ENCODE peak calls at places on chromosomes 7 and 10, in six cellular contexts. J, I, O, T, Z and Y are unnamed samples. For H3K4me1, the result is how much of the 10 kb centered on the place peaks cover.

GRCh38 chr10:29757551-29758297 is 123.0 kb upstream of the SVIL start:
- DNase-seq in J (no peak), I (no peak), O (peak), T (no peak), Z (peak), Y (no peak)

GRCh38 chr7:103348452-103348851 is 1.0 kb downstream of the PSMC2 start:
- DNase-seq in J (no peak), I (no peak), O (peak), T (no peak), Z (no peak), Y (no peak)

GRCh38 chr7:25032774-25033743 is 53.1 kb upstream of the OSBPL3 start:
- DNase-seq in J (no peak), I (no peak), O (peak), T (no peak), Z (no peak), Y (no peak)

GRCh38 chr10:31146496-31147219 is 115.0 kb upstream of the ZNF438 start:
- DNase-seq in J (no peak), I (no peak), O (peak), T (peak), Z (peak), Y (no peak)

GRCh38 chr7:48875300-48875916 is 48.9 kb upstream of the CDC14C start:
- DNase-seq in J (peak), I (no peak), O (peak), T (peak), Z (peak), Y (peak)

GRCh38 chr7:106609416-106609815 is 51.5 kb downstream of the CCDC71L start:
- DNase-seq in J (no peak), I (no peak), O (peak), T (no peak), Z (no peak), Y (no peak)

GRCh38 chr10:34032564-34032963 is 698.1 kb upstream of the NRP1 start:
- DNase-seq in J (no peak), I (no peak), O (no peak), T (no peak), Z (no peak), Y (no peak)

GRCh38 chr10:74035324-74035723 is 37.4 kb downstream of the VCL start:
- DNase-seq in J (no peak), I (no peak), O (no peak), T (no peak), Z (no peak), Y (no peak)

GRCh38 chr7:140898794-140899548 is 25.8 kb downstream of the BRAF start:
- DNase-seq in J (no peak), I (no peak), O (peak), T (no peak), Z (no peak), Y (no peak)

GRCh38 chr10:71458387-71458786 is 61.7 kb downstream of the CDH23 start:
- DNase-seq in J (no peak), I (no peak), O (no peak), T (no peak), Z (no peak), Y (no peak)

GRCh38 chr10:5546891-5547683 is 22.3 kb downstream of the CALML3 start:
- DNase-seq in J (no peak), I (peak), O (peak), T (peak), Z (peak), Y (peak)

GRCh38 chr10:43204394-43204942 is 62.4 kb downstream of the RASGEF1A start:
- DNase-seq in J (no peak), I (peak), O (no peak), T (no peak), Z (no peak), Y (no peak)

GRCh38 chr10:24802378-24802777 is 78.7 kb upstream of the ARHGAP21 start:
- DNase-seq in J (no peak), I (no peak), O (no peak), T (no peak), Z (no peak), Y (no peak)

GRCh38 chr10:85851300-85851699 is 515.3 kb downstream of the GRID1 start:
- DNase-seq in J (no peak), I (no peak), O (peak), T (no peak), Z (no peak), Y (no peak)

GRCh38 chr10:53574024-53574423 is 801.4 kb upstream of the MBL2 start:
- DNase-seq in J (no peak), I (no peak), O (no peak), T (no peak), Z (no peak), Y (no peak)

GRCh38 chr10:6542999-6543430 is 37.1 kb downstream of the PRKCQ start:
- DNase-seq in J (no peak), I (no peak), O (no peak), T (no peak), Z (no peak), Y (no peak)

GRCh38 chr10:123102673-123103072 is 33.1 kb upstream of the HMX3 start:
- DNase-seq in J (no peak), I (no peak), O (no peak), T (no peak), Z (no peak), Y (no peak)

GRCh38 chr10:24114561-24114960 is 94.4 kb upstream of the KIAA1217 start:
- DNase-seq in J (no peak), I (no peak), O (no peak), T (no peak), Z (no peak), Y (no peak)

DNA sequence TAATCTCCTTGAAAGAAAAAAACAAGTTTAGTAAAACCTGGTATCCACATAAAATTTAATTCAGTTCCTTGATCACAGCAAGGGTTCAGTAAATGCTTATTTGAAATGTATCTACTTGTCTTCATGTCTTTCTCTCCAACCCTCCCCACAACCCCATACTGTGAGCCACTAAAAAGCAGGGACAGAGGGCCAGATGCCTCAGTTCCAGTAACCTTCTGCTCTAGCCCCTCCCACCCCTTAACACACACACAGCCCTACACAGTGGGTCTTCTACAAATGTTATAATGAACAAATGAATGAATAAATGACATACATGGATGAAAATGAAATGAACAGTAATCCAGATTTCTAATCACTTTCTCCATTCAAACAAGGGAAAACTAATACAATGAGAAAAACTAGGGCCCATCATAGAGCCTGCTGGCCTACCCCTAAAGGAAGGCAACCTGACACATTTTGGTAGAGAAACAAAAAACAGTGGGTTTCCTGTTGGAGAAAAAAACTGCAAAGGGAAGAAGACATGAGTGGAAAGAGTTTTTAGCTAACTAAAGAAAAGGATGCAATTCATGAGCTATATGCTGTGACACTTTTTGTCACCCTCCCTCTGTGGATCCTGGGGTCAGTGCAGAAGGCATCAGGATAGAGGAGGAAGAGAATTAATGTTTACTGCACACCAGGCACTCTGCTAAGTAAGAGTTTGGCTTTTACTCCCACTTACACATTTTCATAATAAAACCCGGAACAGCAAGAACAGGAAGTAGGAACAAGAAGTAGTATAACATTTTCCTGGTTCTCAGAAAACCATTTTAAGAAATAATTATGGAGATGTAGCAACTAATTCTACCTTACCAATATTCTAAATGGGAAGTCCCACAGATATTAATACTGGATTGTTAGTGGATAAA is 38.1 kb downstream of the ELMO1 start:
- DNase-seq in J (no peak), I (no peak), O (no peak), T (no peak), Z (no peak), Y (no peak)
- H3K4me1 ChIP-seq in J (under half), I (under half), O (under half), T (under half), Z (under half), Y (under half)

GRCh38 chr7:27910341-27910740 is 170.4 kb downstream of the TAX1BP1 start:
- DNase-seq in J (peak), I (no peak), O (peak), T (no peak), Z (peak), Y (no peak)

GRCh38 chr7:27908534-27909165 is 168.7 kb downstream of the TAX1BP1 start:
- DNase-seq in J (no peak), I (no peak), O (no peak), T (no peak), Z (no peak), Y (no peak)

GRCh38 chr7:27901028-27901760 is 161.2 kb downstream of the TAX1BP1 start:
- DNase-seq in J (no peak), I (no peak), O (peak), T (no peak), Z (peak), Y (no peak)

GRCh38 chr7:27905951-27906350 is 166.0 kb downstream of the TAX1BP1 start:
- DNase-seq in J (no peak), I (no peak), O (no peak), T (no peak), Z (no peak), Y (no peak)

DNA sequence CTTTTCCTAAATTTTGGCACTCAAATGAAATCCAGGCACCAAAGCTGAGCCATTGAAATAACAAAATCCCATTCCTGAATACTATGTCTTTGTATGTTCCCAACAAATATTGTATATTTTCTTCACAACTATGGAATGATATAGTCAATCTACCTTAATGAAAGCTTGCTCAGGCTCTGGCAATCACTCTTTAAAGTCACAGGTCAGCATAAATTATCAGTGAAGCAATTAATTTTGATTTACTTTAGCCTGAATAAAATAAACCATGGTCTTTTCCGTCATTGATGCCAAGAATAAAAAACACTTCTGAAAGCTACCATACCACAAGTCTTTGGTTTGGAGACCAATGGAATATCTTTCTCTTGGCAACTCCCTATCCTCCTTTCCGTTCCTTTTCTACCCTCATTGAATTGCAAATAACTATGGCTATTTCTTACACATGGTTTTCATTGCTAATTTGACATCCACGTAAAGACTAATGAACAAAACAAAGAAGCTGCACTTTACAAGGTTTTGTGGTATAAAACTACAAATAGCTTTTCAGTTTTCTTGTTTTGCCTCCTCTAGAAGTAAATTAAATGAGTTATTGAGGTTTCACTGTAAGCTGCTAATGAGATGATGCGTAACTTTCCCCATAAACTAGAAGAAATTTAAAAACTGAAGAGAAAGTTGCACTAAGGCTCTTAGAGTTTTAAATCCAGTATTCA is 166.6 kb downstream of the TAX1BP1 start:
- DNase-seq in J (no peak), I (no peak), O (no peak), T (no peak), Z (no peak), Y (no peak)
- H3K4me1 ChIP-seq in J (under half), I (under half), O (under half), T (under half), Z (under half), Y (under half)

DNA sequence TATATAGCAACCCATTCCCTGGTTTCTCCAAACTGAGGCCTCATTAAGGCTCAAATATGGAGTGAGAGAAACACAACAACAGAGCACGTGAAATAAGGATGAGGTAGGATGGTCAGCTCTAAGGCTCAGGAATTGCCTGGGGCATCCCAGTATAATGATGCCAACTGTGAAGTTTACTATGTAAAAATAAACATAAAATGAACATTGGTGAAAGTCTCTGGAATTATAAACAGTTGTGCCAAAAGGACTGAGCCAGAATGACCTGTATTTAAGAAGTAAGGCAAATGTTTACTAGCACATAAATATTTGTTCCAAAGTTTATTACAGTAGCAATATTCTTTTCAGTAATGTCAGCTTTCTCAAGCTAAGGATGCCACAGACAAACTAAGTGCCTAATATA is 64.6 kb downstream of the ZNF680 start:
- DNase-seq in J (no peak), I (no peak), O (no peak), T (no peak), Z (no peak), Y (no peak)
- H3K4me1 ChIP-seq in J (under half), I (under half), O (under half), T (under half), Z (under half), Y (under half)

GRCh38 chr10:103789771-103790201 is 65.6 kb downstream of the SH3PXD2A start:
- DNase-seq in J (no peak), I (no peak), O (no peak), T (no peak), Z (peak), Y (peak)

GRCh38 chr10:103784723-103785418 is 70.5 kb downstream of the SH3PXD2A start:
- DNase-seq in J (no peak), I (no peak), O (no peak), T (no peak), Z (peak), Y (peak)

GRCh38 chr10:103786020-103786419 is 69.4 kb downstream of the SH3PXD2A start:
- DNase-seq in J (no peak), I (no peak), O (no peak), T (no peak), Z (no peak), Y (no peak)

GRCh38 chr10:103789141-103789540 is 66.2 kb downstream of the SH3PXD2A start:
- DNase-seq in J (no peak), I (no peak), O (no peak), T (no peak), Z (no peak), Y (no peak)

DNA sequence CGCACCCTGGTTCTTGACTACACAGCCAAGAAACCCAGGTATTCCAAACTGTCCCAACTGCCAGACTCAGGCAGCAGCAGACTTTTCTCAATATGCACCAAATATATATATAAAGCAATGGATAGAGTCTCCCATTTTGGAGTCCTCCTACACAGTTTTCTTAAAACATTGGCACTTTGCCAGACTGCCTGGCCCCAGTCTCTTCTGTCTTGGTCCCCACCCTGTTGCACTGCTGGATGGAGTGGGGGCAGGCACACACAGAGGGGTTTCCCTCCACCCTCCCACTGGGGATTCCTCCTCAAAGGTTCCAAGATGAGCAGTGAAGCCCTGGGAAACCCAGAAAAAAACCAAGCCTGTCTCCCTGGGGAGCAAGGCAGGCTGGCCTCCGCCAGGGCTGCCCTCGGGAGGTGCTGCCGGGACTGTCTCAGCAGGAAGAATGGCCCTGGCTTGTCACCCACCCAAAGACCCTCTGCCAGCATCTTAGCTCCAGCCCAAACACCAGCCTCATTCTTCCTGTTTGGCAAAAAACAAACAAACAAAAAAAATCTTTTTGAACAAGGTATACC is 68.0 kb downstream of the SH3PXD2A start:
- DNase-seq in J (no peak), I (no peak), O (no peak), T (no peak), Z (no peak), Y (no peak)
- H3K4me1 ChIP-seq in J (under half), I (under half), O (under half), T (under half), Z (under half), Y (half or more)

GRCh38 chr7:122470859-122471258 is 166.3 kb upstream of the FEZF1 start:
- DNase-seq in J (no peak), I (no peak), O (no peak), T (no peak), Z (no peak), Y (no peak)
- H3K4me1 ChIP-seq in J (under half), I (under half), O (under half), T (under half), Z (under half), Y (under half)

GRCh38 chr7:153152786-153153185 is 393.2 kb downstream of the ACTR3B start:
- DNase-seq in J (no peak), I (no peak), O (no peak), T (no peak), Z (no peak), Y (no peak)
- H3K4me1 ChIP-seq in J (under half), I (under half), O (under half), T (under half), Z (under half), Y (under half)

DNA sequence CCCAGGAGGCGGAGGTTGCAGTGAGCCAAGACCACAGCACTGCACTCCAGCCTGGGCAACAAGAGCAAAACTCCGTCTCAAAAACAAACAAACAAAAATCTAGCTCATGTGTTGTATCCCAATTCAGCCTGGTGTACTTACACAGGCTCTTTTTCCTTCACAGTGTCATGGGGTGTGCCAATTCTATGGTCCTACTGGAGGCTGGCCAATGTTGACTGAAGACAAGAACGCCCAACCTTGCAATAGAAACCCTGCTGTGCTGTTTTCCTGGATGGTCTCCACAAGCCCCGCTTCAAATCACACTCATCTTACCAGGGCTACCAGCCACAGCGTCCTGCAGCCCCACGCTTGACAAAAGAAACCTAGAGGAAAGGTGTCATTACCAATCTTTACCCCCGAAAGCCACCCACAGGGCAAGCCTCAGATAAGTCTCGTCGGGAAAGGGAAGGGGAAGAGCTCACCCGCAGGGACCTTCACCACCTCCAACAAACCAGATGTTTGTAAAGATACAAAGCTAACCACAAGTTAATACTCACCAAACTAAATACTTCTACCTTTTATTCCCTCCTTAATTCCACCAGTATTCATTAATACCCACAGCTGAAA is 64.8 kb downstream of the TNS3 start:
- DNase-seq in J (no peak), I (peak), O (peak), T (no peak), Z (no peak), Y (peak)
- H3K4me1 ChIP-seq in J (under half), I (half or more), O (half or more), T (under half), Z (under half), Y (under half)

GRCh38 chr10:62852961-62853702 is 37.0 kb upstream of the EGR2 start:
- DNase-seq in J (no peak), I (no peak), O (no peak), T (no peak), Z (no peak), Y (no peak)

GRCh38 chr10:62850646-62851045 is 34.5 kb upstream of the EGR2 start:
- DNase-seq in J (no peak), I (no peak), O (no peak), T (no peak), Z (no peak), Y (no peak)

GRCh38 chr10:62847433-62847832 is 31.3 kb upstream of the EGR2 start:
- DNase-seq in J (no peak), I (no peak), O (no peak), T (no peak), Z (no peak), Y (no peak)

GRCh38 chr10:62853710-62854109 is 37.5 kb upstream of the EGR2 start:
- DNase-seq in J (no peak), I (no peak), O (no peak), T (no peak), Z (no peak), Y (no peak)

DNA sequence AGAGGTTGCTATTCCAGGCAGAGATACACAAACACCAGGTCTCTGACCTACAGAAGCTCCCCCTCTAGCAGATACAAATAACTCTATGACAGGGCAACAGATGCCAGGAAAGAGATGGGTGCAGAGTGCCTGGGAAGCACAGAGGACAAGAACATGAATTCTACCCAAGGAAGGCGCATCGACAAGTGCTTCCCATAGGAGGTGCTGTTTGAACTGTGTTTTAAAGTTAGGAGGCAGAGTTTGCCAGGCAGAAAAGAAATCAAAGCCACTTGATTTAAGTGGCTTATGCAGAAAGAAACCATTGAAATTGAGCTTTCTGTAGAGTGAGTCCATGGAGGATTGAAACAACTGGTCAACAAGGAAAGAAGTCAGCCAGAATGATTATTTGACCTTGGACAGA is 35.3 kb upstream of the EGR2 start:
- DNase-seq in J (no peak), I (no peak), O (peak), T (no peak), Z (no peak), Y (peak)
- H3K4me1 ChIP-seq in J (under half), I (under half), O (under half), T (under half), Z (under half), Y (under half)

DNA sequence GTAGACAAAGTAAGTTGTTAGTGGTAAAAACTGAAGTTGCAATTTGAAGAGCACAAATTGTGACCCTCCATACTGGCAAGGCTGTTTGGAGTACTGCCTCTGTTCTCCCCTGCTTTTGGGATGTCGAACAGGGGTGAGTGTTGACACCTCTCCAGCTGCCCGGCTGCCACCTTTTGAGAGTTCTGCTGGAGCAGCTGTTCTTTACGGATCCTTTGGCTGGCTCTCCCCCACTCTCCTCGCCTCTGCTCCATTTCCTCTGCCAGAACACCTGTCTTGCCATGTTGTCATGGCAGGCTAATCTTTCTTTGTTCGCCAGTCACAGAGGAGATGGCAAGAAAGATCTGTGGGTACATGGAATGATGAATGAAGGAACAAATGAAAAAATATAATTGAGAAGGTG is 34.9 kb downstream of the INSYN2A start:
- DNase-seq in J (no peak), I (no peak), O (no peak), T (no peak), Z (no peak), Y (no peak)
- H3K4me1 ChIP-seq in J (under half), I (under half), O (under half), T (under half), Z (under half), Y (under half)